ENCODE peak calls at places on chromosomes 4 and X, in nine cellular contexts. One of them, this sample, is unnamed.

GRCh38 chrX:73668779-73669178 is 105.8 kb downstream of the CHIC1 start:
- DNase-seq in activated CD4-positive, alpha-beta memory T cell treated with anti-CD3 and anti-CD28 coated beads, Interleukin-2, amount 10 ng/mL, durations not matched to agents 7 days and 5 days: no peak
- DNase-seq in uterus: no peak
- DNase-seq in Kasumi-1: no peak
- DNase-seq in neuronal stem cell: no peak
- DNase-seq in amniotic stem cell: no peak
- DNase-seq in HEK293T: no peak
- DNase-seq in left lung: no peak
- DNase-seq in astrocyte of the hippocampus: peak
- DNase-seq in this sample: no peak

GRCh38 chrX:1248381-1249061 is 20.1 kb upstream of the CSF2RA start:
- DNase-seq in activated CD4-positive, alpha-beta memory T cell treated with anti-CD3 and anti-CD28 coated beads, Interleukin-2, amount 10 ng/mL, durations not matched to agents 7 days and 5 days: no peak
- DNase-seq in uterus: no peak
- DNase-seq in Kasumi-1: peak
- DNase-seq in neuronal stem cell: peak
- DNase-seq in amniotic stem cell: no peak
- DNase-seq in HEK293T: peak
- DNase-seq in left lung: peak
- DNase-seq in astrocyte of the hippocampus: no peak
- DNase-seq in this sample: no peak

GRCh38 chr4:185142563-185142910 is 529 bp upstream of the SLC25A4 start:
- DNase-seq in activated CD4-positive, alpha-beta memory T cell treated with anti-CD3 and anti-CD28 coated beads, Interleukin-2, amount 10 ng/mL, durations not matched to agents 7 days and 5 days: no peak
- DNase-seq in uterus: no peak
- DNase-seq in Kasumi-1: peak
- DNase-seq in neuronal stem cell: no peak
- DNase-seq in amniotic stem cell: no peak
- DNase-seq in HEK293T: no peak
- DNase-seq in left lung: no peak
- DNase-seq in astrocyte of the hippocampus: no peak
- DNase-seq in this sample: no peak

GRCh38 chr4:137601924-137602323 is 69.6 kb upstream of the PCDH18 start:
- DNase-seq in activated CD4-positive, alpha-beta memory T cell treated with anti-CD3 and anti-CD28 coated beads, Interleukin-2, amount 10 ng/mL, durations not matched to agents 7 days and 5 days: no peak
- DNase-seq in uterus: no peak
- DNase-seq in Kasumi-1: no peak
- DNase-seq in neuronal stem cell: no peak
- DNase-seq in amniotic stem cell: no peak
- DNase-seq in HEK293T: no peak
- DNase-seq in left lung: no peak
- DNase-seq in astrocyte of the hippocampus: peak
- DNase-seq in this sample: no peak

GRCh38 chr4:5791654-5792053 is 80.7 kb downstream of the EVC start:
- DNase-seq in activated CD4-positive, alpha-beta memory T cell treated with anti-CD3 and anti-CD28 coated beads, Interleukin-2, amount 10 ng/mL, durations not matched to agents 7 days and 5 days: no peak
- DNase-seq in uterus: no peak
- DNase-seq in Kasumi-1: no peak
- DNase-seq in neuronal stem cell: no peak
- DNase-seq in amniotic stem cell: no peak
- DNase-seq in HEK293T: no peak
- DNase-seq in left lung: no peak
- DNase-seq in astrocyte of the hippocampus: no peak
- DNase-seq in this sample: no peak

GRCh38 chr4:48710446-48711209 is 69.5 kb downstream of the FRYL start:
- DNase-seq in activated CD4-positive, alpha-beta memory T cell treated with anti-CD3 and anti-CD28 coated beads, Interleukin-2, amount 10 ng/mL, durations not matched to agents 7 days and 5 days: no peak
- DNase-seq in uterus: no peak
- DNase-seq in Kasumi-1: no peak
- DNase-seq in neuronal stem cell: no peak
- DNase-seq in amniotic stem cell: no peak
- DNase-seq in HEK293T: no peak
- DNase-seq in left lung: no peak
- DNase-seq in astrocyte of the hippocampus: no peak
- DNase-seq in this sample: no peak

GRCh38 chr4:40820101-40820500 is 70.3 kb downstream of the NSUN7 start:
- DNase-seq in activated CD4-positive, alpha-beta memory T cell treated with anti-CD3 and anti-CD28 coated beads, Interleukin-2, amount 10 ng/mL, durations not matched to agents 7 days and 5 days: no peak
- DNase-seq in uterus: no peak
- DNase-seq in Kasumi-1: no peak
- DNase-seq in neuronal stem cell: no peak
- DNase-seq in amniotic stem cell: no peak
- DNase-seq in HEK293T: no peak
- DNase-seq in left lung: no peak
- DNase-seq in astrocyte of the hippocampus: no peak
- DNase-seq in this sample: no peak

GRCh38 chr4:68021185-68021584 is 57.9 kb upstream of the TMPRSS11A start:
- DNase-seq in activated CD4-positive, alpha-beta memory T cell treated with anti-CD3 and anti-CD28 coated beads, Interleukin-2, amount 10 ng/mL, durations not matched to agents 7 days and 5 days: no peak
- DNase-seq in uterus: no peak
- DNase-seq in Kasumi-1: no peak
- DNase-seq in neuronal stem cell: no peak
- DNase-seq in amniotic stem cell: no peak
- DNase-seq in HEK293T: no peak
- DNase-seq in left lung: no peak
- DNase-seq in astrocyte of the hippocampus: peak
- DNase-seq in this sample: peak

GRCh38 chr4:188619456-188620149 is 480.4 kb downstream of the TRIML1 start:
- DNase-seq in activated CD4-positive, alpha-beta memory T cell treated with anti-CD3 and anti-CD28 coated beads, Interleukin-2, amount 10 ng/mL, durations not matched to agents 7 days and 5 days: no peak
- DNase-seq in uterus: no peak
- DNase-seq in Kasumi-1: no peak
- DNase-seq in neuronal stem cell: no peak
- DNase-seq in amniotic stem cell: no peak
- DNase-seq in HEK293T: no peak
- DNase-seq in left lung: no peak
- DNase-seq in astrocyte of the hippocampus: no peak
- DNase-seq in this sample: no peak

GRCh38 chrX:80550722-80551121 is 130.5 kb downstream of the TENT5D start:
- DNase-seq in activated CD4-positive, alpha-beta memory T cell treated with anti-CD3 and anti-CD28 coated beads, Interleukin-2, amount 10 ng/mL, durations not matched to agents 7 days and 5 days: no peak
- DNase-seq in uterus: no peak
- DNase-seq in Kasumi-1: no peak
- DNase-seq in neuronal stem cell: no peak
- DNase-seq in amniotic stem cell: no peak
- DNase-seq in HEK293T: peak
- DNase-seq in left lung: no peak
- DNase-seq in astrocyte of the hippocampus: no peak
- DNase-seq in this sample: no peak

This sample was measured in astrocyte of the cerebellum.